ENCODE peak calls at places on chromosome 12, in four cellular contexts. One of them, this sample, is unnamed.

GRCh38 chr12:56128669-56129209 is 672 bp downstream of the ESYT1 start:
- DNase-seq in Calu3: no peak
- DNase-seq in uterus: no peak
- DNase-seq in fibroblast of mammary gland: no peak
- DNase-seq in this sample: no peak

GRCh38 chr12:49547090-49547690 is 8.4 kb downstream of the KCNH3 start:
- DNase-seq in fibroblast of mammary gland: no peak
- DNase-seq in Calu3: no peak
- DNase-seq in uterus: no peak
- DNase-seq in this sample: no peak

GRCh38 chr12:51395283-51396230 is 4.4 kb upstream of the GALNT6 start:
- DNase-seq in uterus: no peak
- DNase-seq in Calu3: no peak
- DNase-seq in fibroblast of mammary gland: no peak
- DNase-seq in this sample: no peak

GRCh38 chr12:133057446-133057845 is 20.1 kb downstream of the ZNF84 start:
- DNase-seq in fibroblast of mammary gland: peak
- DNase-seq in uterus: no peak
- DNase-seq in Calu3: no peak
- DNase-seq in this sample: no peak

GRCh38 chr12:88624911-88625310 is 44.6 kb upstream of the KITLG start:
- DNase-seq in Calu3: no peak
- DNase-seq in fibroblast of mammary gland: peak
- DNase-seq in uterus: no peak
- DNase-seq in this sample: no peak

GRCh38 chr12:6608592-6609311 is 1.6 kb upstream of the CHD4 start:
- DNase-seq in fibroblast of mammary gland: peak
- DNase-seq in uterus: peak
- DNase-seq in Calu3: no peak
- DNase-seq in this sample: no peak

GRCh38 chr12:125491585-125491984 is 426.4 kb downstream of the AACS start:
- DNase-seq in fibroblast of mammary gland: no peak
- DNase-seq in Calu3: no peak
- DNase-seq in uterus: no peak
- DNase-seq in this sample: no peak

GRCh38 chr12:65123435-65124063 is 2.4 kb upstream of the WIF1 start:
- DNase-seq in Calu3: peak
- DNase-seq in uterus: no peak
- DNase-seq in fibroblast of mammary gland: peak
- DNase-seq in this sample: peak

GRCh38 chr12:50452795-50453194 is 52.0 kb upstream of the DIP2B start:
- DNase-seq in uterus: no peak
- DNase-seq in Calu3: no peak
- DNase-seq in fibroblast of mammary gland: no peak
- DNase-seq in this sample: no peak

GRCh38 chr12:45357547-45358417 is 141.9 kb downstream of the ANO6 start:
- DNase-seq in uterus: peak
- DNase-seq in Calu3: no peak
- DNase-seq in fibroblast of mammary gland: peak
- DNase-seq in this sample: no peak

GRCh38 chr12:21666722-21667121 is 9.1 kb upstream of the LDHB start:
- DNase-seq in Calu3: peak
- DNase-seq in fibroblast of mammary gland: no peak
- DNase-seq in uterus: no peak
- DNase-seq in this sample: no peak

GRCh38 chr12:89051065-89051677 is 301.1 kb downstream of the DUSP6 start:
- DNase-seq in fibroblast of mammary gland: peak
- DNase-seq in Calu3: peak
- DNase-seq in uterus: no peak
- DNase-seq in this sample: no peak

GRCh38 chr12:56486694-56487093 is 1.3 kb downstream of the GLS2 start:
- DNase-seq in fibroblast of mammary gland: no peak
- DNase-seq in Calu3: no peak
- DNase-seq in uterus: no peak
- DNase-seq in this sample: no peak

GRCh38 chr12:107670999-107671643 is 14.5 kb upstream of the PWP1 start:
- DNase-seq in Calu3: peak
- DNase-seq in fibroblast of mammary gland: peak
- DNase-seq in uterus: no peak
- DNase-seq in this sample: no peak

GRCh38 chr12:90262261-90262660 is 553.6 kb upstream of the ATP2B1 start:
- DNase-seq in fibroblast of mammary gland: peak
- DNase-seq in Calu3: no peak
- DNase-seq in uterus: no peak
- DNase-seq in this sample: no peak

GRCh38 chr12:12926571-12927071 is 25.3 kb downstream of the GPRC5D start:
- DNase-seq in uterus: no peak
- DNase-seq in Calu3: no peak
- DNase-seq in fibroblast of mammary gland: peak
- DNase-seq in this sample: no peak

GRCh38 chr12:69608114-69608513 is 2.6 kb downstream of the LRRC10 start:
- DNase-seq in uterus: no peak
- DNase-seq in Calu3: no peak
- DNase-seq in fibroblast of mammary gland: peak
- DNase-seq in this sample: no peak

GRCh38 chr12:1217191-1217949 is 226.3 kb downstream of the ERC1 start:
- DNase-seq in Calu3: peak
- DNase-seq in fibroblast of mammary gland: peak
- DNase-seq in uterus: no peak
- DNase-seq in this sample: peak

GRCh38 chr12:62530596-62530995 is 64.0 kb downstream of the MON2 start:
- DNase-seq in Calu3: no peak
- DNase-seq in uterus: no peak
- DNase-seq in fibroblast of mammary gland: peak
- DNase-seq in this sample: peak

GRCh38 chr12:2783936-2784600 is 10.7 kb upstream of the FKBP4 start:
- DNase-seq in Calu3: peak
- DNase-seq in fibroblast of mammary gland: peak
- DNase-seq in uterus: peak
- DNase-seq in this sample: no peak

GRCh38 chr12:124323771-124324530 is 29.1 kb downstream of the RFLNA start:
- DNase-seq in fibroblast of mammary gland: no peak
- DNase-seq in Calu3: no peak
- DNase-seq in uterus: no peak
- DNase-seq in this sample: no peak

GRCh38 chr12:89783321-89784060 is 74.9 kb upstream of the ATP2B1 start:
- DNase-seq in Calu3: no peak
- DNase-seq in fibroblast of mammary gland: peak
- DNase-seq in uterus: no peak
- DNase-seq in this sample: no peak

DNA sequence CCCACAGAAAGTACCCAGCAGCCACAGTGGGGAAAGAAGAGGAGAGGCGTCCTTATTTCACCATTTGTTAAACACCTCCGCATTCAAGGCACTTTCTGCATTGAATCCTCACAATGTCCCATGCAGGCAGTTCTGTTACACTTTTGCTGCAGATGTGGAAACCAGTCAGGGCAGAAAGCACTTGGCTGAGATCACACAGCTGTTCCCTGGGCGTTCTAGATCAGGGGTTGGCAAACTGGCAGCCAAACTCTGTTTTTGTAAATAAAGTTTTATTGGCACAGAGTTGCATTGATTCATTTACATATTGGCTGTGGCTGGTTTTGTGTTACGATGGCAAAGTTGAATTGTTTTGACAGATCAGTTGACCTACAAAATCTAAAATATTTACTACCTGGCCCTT is 20.1 kb downstream of the FOXN4 start:
- DNase-seq in uterus: no peak
- DNase-seq in fibroblast of mammary gland: no peak
- DNase-seq in Calu3: no peak
- DNase-seq in this sample: no peak
- TF ChIP-seq CTCF in uterus: no peak
- TF ChIP-seq CTCF in fibroblast of mammary gland: no peak
- TF ChIP-seq CTCF in Calu3: no peak
- TF ChIP-seq CTCF in this sample: no peak

DNA sequence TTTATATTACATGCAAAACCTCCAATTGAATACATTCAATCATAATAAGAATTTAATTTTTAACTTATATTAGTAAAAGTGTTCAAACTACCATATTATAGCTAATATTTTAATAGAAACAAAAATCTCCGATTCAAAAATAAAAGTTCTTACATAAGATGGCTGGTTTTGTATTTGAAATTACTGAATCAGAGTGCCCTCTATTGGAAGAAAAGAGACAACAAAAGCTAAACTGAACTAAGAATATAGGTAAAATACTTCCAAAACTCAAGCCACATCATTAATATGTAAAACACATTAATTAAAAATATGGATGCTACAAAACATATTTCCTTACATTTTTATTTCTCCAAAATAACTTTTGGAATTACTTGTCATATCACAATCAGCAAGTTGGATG is 120.3 kb downstream of the GARIN6 start:
- DNase-seq in uterus: no peak
- DNase-seq in Calu3: no peak
- DNase-seq in fibroblast of mammary gland: peak
- DNase-seq in this sample: no peak
- TF ChIP-seq CTCF in uterus: no peak
- TF ChIP-seq CTCF in Calu3: no peak
- TF ChIP-seq CTCF in fibroblast of mammary gland: peak
- TF ChIP-seq CTCF in this sample: peak

DNA sequence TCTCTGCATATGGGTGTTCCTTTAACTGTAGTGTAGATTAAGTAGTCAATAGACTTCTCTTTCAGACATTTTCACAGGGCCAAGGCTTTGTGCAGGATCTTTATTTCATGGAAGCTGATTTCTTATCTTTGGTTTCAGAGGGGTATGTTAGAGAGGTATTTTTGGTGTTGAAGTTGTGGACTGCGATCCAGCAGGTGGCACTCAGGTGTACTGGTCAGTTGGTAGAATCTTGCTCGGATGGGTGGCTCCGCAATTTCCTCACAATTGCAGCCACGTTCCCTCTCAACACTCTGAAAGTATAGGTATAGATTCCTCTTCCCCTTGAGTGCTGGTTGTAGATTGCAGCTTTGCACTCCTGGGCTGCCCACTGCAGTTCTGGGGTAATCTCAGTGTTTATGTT is 44.3 kb downstream of the OSBPL8 start:
- DNase-seq in uterus: no peak
- DNase-seq in fibroblast of mammary gland: no peak
- DNase-seq in Calu3: no peak
- DNase-seq in this sample: no peak
- TF ChIP-seq CTCF in uterus: no peak
- TF ChIP-seq CTCF in fibroblast of mammary gland: no peak
- TF ChIP-seq CTCF in Calu3: no peak
- TF ChIP-seq CTCF in this sample: no peak

GRCh38 chr12:83389237-83389996 is 702.7 kb downstream of the TMTC2 start:
- DNase-seq in fibroblast of mammary gland: no peak
- DNase-seq in uterus: no peak
- DNase-seq in Calu3: peak
- DNase-seq in this sample: no peak
- TF ChIP-seq CTCF in fibroblast of mammary gland: no peak
- TF ChIP-seq CTCF in uterus: no peak
- TF ChIP-seq CTCF in Calu3: no peak
- TF ChIP-seq CTCF in this sample: peak

GRCh38 chr12:94445662-94446061 is 14.0 kb downstream of the CEP83 start:
- DNase-seq in fibroblast of mammary gland: peak
- DNase-seq in Calu3: no peak
- DNase-seq in uterus: no peak
- DNase-seq in this sample: no peak
- TF ChIP-seq CTCF in fibroblast of mammary gland: no peak
- TF ChIP-seq CTCF in Calu3: no peak
- TF ChIP-seq CTCF in uterus: no peak
- TF ChIP-seq CTCF in this sample: no peak

DNA sequence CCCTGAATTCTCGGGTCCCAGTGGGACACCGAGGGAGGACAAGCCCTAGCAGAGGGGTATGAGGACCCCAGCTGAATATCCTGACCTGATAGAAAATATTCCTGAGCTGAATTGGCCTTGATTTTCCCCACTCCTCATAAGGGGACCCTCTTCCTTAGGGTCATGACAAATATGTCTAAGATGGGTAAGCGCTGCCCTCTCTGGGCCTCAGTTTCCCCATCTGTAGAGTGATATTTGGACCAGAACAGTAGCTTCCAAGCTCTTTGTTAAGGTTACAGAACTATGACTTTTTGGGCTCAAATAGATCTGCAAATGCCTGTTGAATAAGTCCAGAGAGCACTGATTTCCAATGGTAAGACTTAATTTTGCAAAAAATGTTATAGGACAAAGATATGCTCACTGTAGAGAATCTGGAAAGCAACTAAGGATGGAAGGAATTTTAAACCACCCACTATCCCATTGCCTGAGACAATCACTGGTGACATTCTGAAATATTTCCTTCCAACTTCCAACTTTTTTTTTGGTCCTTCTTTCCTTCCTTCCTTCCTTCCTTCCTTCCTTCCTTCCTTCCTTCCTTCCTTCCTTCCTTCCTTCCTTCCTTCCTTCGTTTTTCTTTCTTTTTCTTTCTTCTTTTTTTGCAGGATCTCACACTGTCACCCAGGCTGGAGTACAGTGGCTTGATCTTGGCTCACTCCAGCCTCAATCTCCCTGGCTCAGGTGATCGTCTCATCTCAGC is 32.0 kb downstream of the MYL2 start:
- DNase-seq in uterus: no peak
- DNase-seq in fibroblast of mammary gland: no peak
- DNase-seq in Calu3: no peak
- DNase-seq in this sample: no peak
- TF ChIP-seq CTCF in uterus: no peak
- TF ChIP-seq CTCF in fibroblast of mammary gland: no peak
- TF ChIP-seq CTCF in Calu3: no peak
- TF ChIP-seq CTCF in this sample: no peak

GRCh38 chr12:81792666-81793065 is 33.5 kb upstream of the PPFIA2 start:
- DNase-seq in fibroblast of mammary gland: no peak
- DNase-seq in Calu3: no peak
- DNase-seq in uterus: no peak
- DNase-seq in this sample: no peak

GRCh38 chr12:81800298-81801148 is 41.4 kb upstream of the PPFIA2 start:
- DNase-seq in uterus: no peak
- DNase-seq in Calu3: no peak
- DNase-seq in fibroblast of mammary gland: peak
- DNase-seq in this sample: no peak

GRCh38 chr12:81798294-81798693 is 39.1 kb upstream of the PPFIA2 start:
- DNase-seq in fibroblast of mammary gland: no peak
- DNase-seq in uterus: no peak
- DNase-seq in Calu3: no peak
- DNase-seq in this sample: no peak

DNA sequence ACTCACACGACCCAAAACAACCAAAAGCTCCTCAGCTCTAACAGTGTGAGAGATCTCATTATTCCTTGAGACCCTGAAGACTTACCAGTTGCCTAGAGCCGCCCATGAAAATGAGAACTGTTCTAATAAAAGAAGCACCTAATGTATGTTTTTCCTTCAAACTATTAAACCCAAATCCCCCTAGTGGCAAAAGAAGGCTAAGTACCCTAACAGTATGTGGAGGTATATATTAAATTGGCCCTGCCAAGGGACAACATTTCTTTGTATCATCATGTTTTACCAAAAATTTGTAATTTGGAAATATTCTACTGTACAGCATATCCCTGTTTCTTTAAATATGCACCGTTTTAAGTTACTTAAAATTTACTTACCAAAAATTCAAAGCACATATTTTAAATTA is 38.0 kb upstream of the PPFIA2 start:
- DNase-seq in Calu3: no peak
- DNase-seq in uterus: no peak
- DNase-seq in fibroblast of mammary gland: peak
- DNase-seq in this sample: no peak
- TF ChIP-seq CTCF in Calu3: peak
- TF ChIP-seq CTCF in uterus: no peak
- TF ChIP-seq CTCF in fibroblast of mammary gland: peak
- TF ChIP-seq CTCF in this sample: peak